ENCODE peak calls at places on chromosomes 16 and 17, in seven cellular contexts. W is K562, Q is SK-N-SH, I is H1, C is HepG2, J is HCT116, D is GM12878. E is an unnamed sample.

GRCh38 chr17:74176546-74177001 is 26.9 kb upstream of the RPL38 start:
- DNase-seq in W (peak), Q (peak), I (peak), C (peak), J (peak), D (no peak), E (peak)

GRCh38 chr16:75086281-75086680 is 30.3 kb downstream of the LDHD start:
- DNase-seq in W (no peak), Q (no peak), I (no peak), C (no peak), J (no peak), D (no peak), E (no peak)

GRCh38 chr17:41396340-41396739 is 1.1 kb downstream of the KRT31 start:
- DNase-seq in W (no peak), Q (no peak), I (no peak), C (no peak), J (no peak), D (no peak), E (no peak)

GRCh38 chr16:8931864-8932263 is 31.8 kb downstream of the USP7 start:
- DNase-seq in W (peak), Q (no peak), I (peak), C (peak), J (no peak), D (no peak), E (peak)

GRCh38 chr17:57600092-57600491 is 145.0 kb downstream of the CCDC182 start:
- DNase-seq in W (no peak), Q (no peak), I (no peak), C (no peak), J (no peak), D (no peak), E (no peak)

GRCh38 chr17:49994085-49995054 is 654 bp downstream of the DLX3 start:
- DNase-seq in W (peak), Q (peak), I (peak), C (no peak), J (no peak), D (no peak), E (peak)

GRCh38 chr16:66175580-66175979 is 190.9 kb upstream of the CDH5 start:
- DNase-seq in W (no peak), Q (no peak), I (no peak), C (no peak), J (no peak), D (no peak), E (no peak)

GRCh38 chr17:74768069-74768762 is 7.9 kb downstream of the NAT9 start:
- DNase-seq in W (no peak), Q (peak), I (no peak), C (no peak), J (no peak), D (no peak), E (peak)

GRCh38 chr17:21019976-21020575 is 22.7 kb downstream of the USP22 start:
- DNase-seq in W (no peak), Q (peak), I (no peak), C (no peak), J (no peak), D (no peak), E (no peak)

GRCh38 chr17:79990051-79990592 is 45.5 kb downstream of the TBC1D16 start:
- DNase-seq in W (no peak), Q (no peak), I (no peak), C (peak), J (no peak), D (no peak), E (peak)

GRCh38 chr17:43917348-43918025 is 10.2 kb upstream of the MPP2 start:
- DNase-seq in W (peak), Q (no peak), I (peak), C (no peak), J (no peak), D (no peak), E (no peak)

GRCh38 chr17:59840908-59841666 is 51.7 kb downstream of the TUBD1 start:
- DNase-seq in W (peak), Q (no peak), I (no peak), C (no peak), J (no peak), D (no peak), E (no peak)

GRCh38 chr16:84482001-84482891 is 22.2 kb downstream of the MEAK7 start:
- DNase-seq in W (no peak), Q (peak), I (peak), C (no peak), J (no peak), D (no peak), E (no peak)

GRCh38 chr16:3518292-3518982 is 17.6 kb downstream of the CLUAP1 start:
- DNase-seq in W (no peak), Q (no peak), I (no peak), C (no peak), J (no peak), D (no peak), E (no peak)

GRCh38 chr17:73297934-73298861 is 13.6 kb downstream of the CDC42EP4 start:
- DNase-seq in W (no peak), Q (peak), I (no peak), C (peak), J (no peak), D (no peak), E (peak)

GRCh38 chr17:47990962-47991731 is 20.2 kb downstream of the CDK5RAP3 start:
- DNase-seq in W (no peak), Q (peak), I (peak), C (no peak), J (no peak), D (no peak), E (no peak)

GRCh38 chr17:29577009-29577777 is 8.7 kb downstream of the TP53I13 start:
- DNase-seq in W (no peak), Q (no peak), I (no peak), C (no peak), J (no peak), D (no peak), E (no peak)

GRCh38 chr16:85465328-85466307 is 147.5 kb upstream of the GSE1 start:
- DNase-seq in W (no peak), Q (peak), I (no peak), C (peak), J (no peak), D (no peak), E (peak)

GRCh38 chr17:59439711-59440110 is 108.3 kb downstream of the YPEL2 start:
- DNase-seq in W (no peak), Q (no peak), I (no peak), C (no peak), J (no peak), D (no peak), E (no peak)

GRCh38 chr17:11304568-11304967 is 63.6 kb downstream of the SHISA6 start:
- DNase-seq in W (no peak), Q (no peak), I (no peak), C (no peak), J (no peak), D (no peak), E (no peak)

GRCh38 chr17:63039899-63040602 is 74.0 kb downstream of the TANC2 start:
- DNase-seq in W (no peak), Q (no peak), I (no peak), C (no peak), J (peak), D (no peak), E (no peak)

GRCh38 chr16:85480727-85481101 is 132.4 kb upstream of the GSE1 start:
- DNase-seq in W (no peak), Q (no peak), I (no peak), C (no peak), J (no peak), D (no peak), E (no peak)

GRCh38 chr16:24748242-24748641 is 18.8 kb downstream of the TNRC6A start:
- DNase-seq in W (peak), Q (no peak), I (no peak), C (no peak), J (no peak), D (no peak), E (no peak)

GRCh38 chr17:75039238-75039637 is 7.5 kb downstream of the ATP5PD start:
- DNase-seq in W (no peak), Q (no peak), I (no peak), C (no peak), J (no peak), D (no peak), E (no peak)

GRCh38 chr16:78957328-78958100 is 643.0 kb downstream of the MAF start:
- DNase-seq in W (no peak), Q (no peak), I (no peak), C (no peak), J (no peak), D (no peak), E (peak)
- TF ChIP-seq JUND in W (no peak), Q (no peak), I (no peak), C (no peak), J (no peak), D (no peak), E (no peak)

DNA sequence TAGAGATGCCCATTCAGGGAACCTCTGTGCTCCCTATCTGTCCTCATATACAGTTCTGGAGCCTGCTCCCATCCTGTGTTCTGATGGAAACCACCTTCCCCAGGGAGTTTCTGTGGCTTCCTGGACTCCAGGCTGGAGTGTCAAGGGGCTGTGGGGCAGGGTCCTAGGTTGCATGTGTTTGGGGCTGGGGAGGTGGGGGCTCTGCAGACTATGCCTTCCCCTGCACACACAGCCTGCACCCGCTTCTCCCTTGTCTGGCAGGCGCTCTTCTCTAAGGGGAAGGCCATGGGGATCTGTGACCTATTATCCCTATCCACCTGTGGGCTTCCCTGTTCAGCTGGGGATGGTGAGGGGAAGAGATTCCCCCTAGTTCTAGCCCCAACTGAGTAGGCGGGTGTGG is 14.3 kb downstream of the RARA start:
- DNase-seq in W (no peak), Q (no peak), I (no peak), C (no peak), J (no peak), D (no peak), E (no peak)
- TF ChIP-seq JUND in W (no peak), Q (no peak), I (no peak), C (no peak), J (no peak), D (no peak), E (no peak)

GRCh38 chr16:1156983-1157638 is 4.2 kb downstream of the CACNA1H start:
- DNase-seq in W (no peak), Q (no peak), I (no peak), C (no peak), J (no peak), D (no peak), E (no peak)

GRCh38 chr16:1154291-1154886 is 1.5 kb downstream of the CACNA1H start:
- DNase-seq in W (no peak), Q (no peak), I (no peak), C (no peak), J (no peak), D (no peak), E (no peak)

GRCh38 chr16:1156111-1156982 is 3.4 kb downstream of the CACNA1H start:
- DNase-seq in W (no peak), Q (no peak), I (no peak), C (no peak), J (no peak), D (no peak), E (no peak)

GRCh38 chr16:1154887-1155331 is 2.0 kb downstream of the CACNA1H start:
- DNase-seq in W (no peak), Q (no peak), I (no peak), C (peak), J (no peak), D (no peak), E (no peak)

GRCh38 chr16:1155353-1156110 is 2.6 kb downstream of the CACNA1H start:
- DNase-seq in W (no peak), Q (no peak), I (no peak), C (peak), J (no peak), D (no peak), E (no peak)
- TF ChIP-seq JUND in W (no peak), Q (no peak), I (no peak), C (no peak), J (no peak), D (no peak), E (no peak)

GRCh38 chr16:29662729-29663019 is 373 bp upstream of the SPN start:
- DNase-seq in W (peak), Q (no peak), I (no peak), C (no peak), J (no peak), D (peak), E (no peak)

GRCh38 chr16:29663829-29664132 is 734 bp downstream of the SPN start:
- DNase-seq in W (no peak), Q (no peak), I (no peak), C (no peak), J (no peak), D (no peak), E (no peak)

GRCh38 chr16:29664133-29664912 is 1.3 kb downstream of the SPN start:
- DNase-seq in W (peak), Q (no peak), I (no peak), C (no peak), J (no peak), D (no peak), E (no peak)

GRCh38 chr16:29662000-29662728 is 883 bp upstream of the SPN start:
- DNase-seq in W (no peak), Q (no peak), I (no peak), C (no peak), J (no peak), D (peak), E (no peak)

GRCh38 chr16:29663020-29663828 is at the start of gene SPN:
- DNase-seq in W (peak), Q (no peak), I (no peak), C (no peak), J (no peak), D (no peak), E (no peak)
- TF ChIP-seq JUND in W (no peak), Q (no peak), I (no peak), C (no peak), J (no peak), D (no peak), E (no peak)